ENCODE peak calls at places on chromosomes 5 and 9, in seven cellular contexts. P is GM12878, N is HepG2, U is K562, F is GM12891, W is H1, V is SK-N-SH. C is an unnamed sample.

GRCh38 chr9:137168907-137169763 is 716 bp downstream of the LRRC26 start:
- DNase-seq in P (no peak), U (peak), W (peak), F (peak), N (peak), V (peak), C (peak)

GRCh38 chr9:116574027-116574679 is 113.0 kb upstream of the TRIM32 start:
- DNase-seq in W (no peak), F (no peak), N (peak), U (no peak), V (peak), P (no peak), C (no peak)

GRCh38 chr5:9596833-9597232 is 33.3 kb downstream of the TAS2R1 start:
- DNase-seq in W (no peak), U (no peak), N (no peak), P (no peak), F (no peak), V (peak), C (no peak)

GRCh38 chr9:36847781-36848673 is 186.0 kb downstream of the PAX5 start:
- DNase-seq in W (no peak), P (no peak), U (no peak), F (no peak), V (no peak), N (no peak), C (no peak)

GRCh38 chr5:125005287-125005686 is 258.8 kb upstream of the ZNF608 start:
- DNase-seq in F (no peak), W (no peak), V (peak), N (no peak), U (no peak), P (no peak), C (no peak)

GRCh38 chr5:132681476-132681831 is 7.7 kb downstream of the IL4 start:
- DNase-seq in U (no peak), V (no peak), N (no peak), W (no peak), P (no peak), F (no peak), C (no peak)

GRCh38 chr5:164345173-164345572 is 839.8 kb downstream of the MAT2B start:
- DNase-seq in N (no peak), U (no peak), P (no peak), W (no peak), V (no peak), F (no peak), C (no peak)

GRCh38 chr5:135265497-135266300 is 133.3 kb downstream of the MACROH2A1 start:
- DNase-seq in P (no peak), U (no peak), V (no peak), F (no peak), W (no peak), N (no peak), C (no peak)

GRCh38 chr5:93596310-93596675 is 13.3 kb downstream of the NR2F1 start:
- DNase-seq in F (no peak), U (no peak), N (no peak), W (no peak), V (no peak), P (no peak), C (no peak)

GRCh38 chr5:143011621-143012020 is 241.4 kb downstream of the ARHGAP26 start:
- DNase-seq in W (no peak), V (no peak), U (no peak), P (no peak), N (peak), F (no peak), C (no peak)

GRCh38 chr5:8826491-8826890 is 719.4 kb downstream of the SEMA5A start:
- DNase-seq in V (no peak), U (no peak), N (no peak), W (no peak), F (no peak), P (no peak), C (no peak)

GRCh38 chr5:114249838-114250237 is 112.0 kb upstream of the KCNN2 start:
- DNase-seq in W (no peak), F (no peak), U (no peak), P (no peak), N (no peak), V (no peak), C (no peak)

GRCh38 chr9:7045361-7045760 is 287.6 kb downstream of the KDM4C start:
- DNase-seq in F (no peak), P (no peak), W (no peak), V (no peak), N (no peak), U (no peak), C (no peak)

GRCh38 chr5:147906326-147907095 is at the start of gene C5orf46:
- DNase-seq in F (no peak), N (peak), U (no peak), V (no peak), P (no peak), W (no peak), C (no peak)

GRCh38 chr5:61724102-61724501 is 392.0 kb downstream of the ZSWIM6 start:
- DNase-seq in N (no peak), W (no peak), U (no peak), P (no peak), V (no peak), F (no peak), C (no peak)

GRCh38 chr9:121613009-121613766 is 38.2 kb upstream of the DAB2IP start:
- DNase-seq in N (no peak), P (no peak), W (no peak), V (no peak), F (no peak), U (no peak), C (no peak)

GRCh38 chr5:148969291-148969690 is 93.6 kb downstream of the SH3TC2 start:
- DNase-seq in F (no peak), N (no peak), U (no peak), W (peak), V (no peak), P (no peak), C (no peak)

GRCh38 chr9:84139296-84140100 is 158.9 kb downstream of the RMI1 start:
- DNase-seq in V (no peak), P (peak), F (no peak), U (no peak), N (no peak), W (no peak), C (no peak)

GRCh38 chr9:72592501-72593403 is 71.3 kb downstream of the TMC1 start:
- DNase-seq in N (peak), P (peak), V (peak), U (peak), W (peak), F (no peak), C (no peak)

GRCh38 chr5:152406082-152406481 is 1.0 kb upstream of the NMUR2 start:
- DNase-seq in F (no peak), N (no peak), V (no peak), W (no peak), P (no peak), U (no peak), C (no peak)

GRCh38 chr5:13276143-13276542 is 668.3 kb downstream of the DNAH5 start:
- DNase-seq in F (no peak), W (no peak), P (no peak), N (no peak), V (no peak), U (no peak), C (no peak)

GRCh38 chr9:136225748-136226679 is 19.6 kb downstream of the QSOX2 start:
- DNase-seq in F (peak), W (peak), U (peak), N (peak), V (peak), P (peak), C (peak)

GRCh38 chr9:137550241-137550621 is at the start of gene PNPLA7:
- DNase-seq in P (no peak), N (peak), F (peak), V (peak), W (peak), U (peak), C (peak)

GRCh38 chr5:105146867-105147266 is 1584.3 kb upstream of the NUDT12 start:
- DNase-seq in V (no peak), N (no peak), W (no peak), P (no peak), F (no peak), U (no peak), C (no peak)

GRCh38 chr5:64210866-64211265 is 45.2 kb downstream of the RNF180 start:
- DNase-seq in W (no peak), P (no peak), U (no peak), N (no peak), F (no peak), V (no peak), C (no peak)

GRCh38 chr5:110973510-110973909 is 98.0 kb upstream of the TSLP start:
- DNase-seq in P (no peak), F (no peak), V (no peak), U (no peak), N (no peak), W (no peak), C (no peak)

DNA sequence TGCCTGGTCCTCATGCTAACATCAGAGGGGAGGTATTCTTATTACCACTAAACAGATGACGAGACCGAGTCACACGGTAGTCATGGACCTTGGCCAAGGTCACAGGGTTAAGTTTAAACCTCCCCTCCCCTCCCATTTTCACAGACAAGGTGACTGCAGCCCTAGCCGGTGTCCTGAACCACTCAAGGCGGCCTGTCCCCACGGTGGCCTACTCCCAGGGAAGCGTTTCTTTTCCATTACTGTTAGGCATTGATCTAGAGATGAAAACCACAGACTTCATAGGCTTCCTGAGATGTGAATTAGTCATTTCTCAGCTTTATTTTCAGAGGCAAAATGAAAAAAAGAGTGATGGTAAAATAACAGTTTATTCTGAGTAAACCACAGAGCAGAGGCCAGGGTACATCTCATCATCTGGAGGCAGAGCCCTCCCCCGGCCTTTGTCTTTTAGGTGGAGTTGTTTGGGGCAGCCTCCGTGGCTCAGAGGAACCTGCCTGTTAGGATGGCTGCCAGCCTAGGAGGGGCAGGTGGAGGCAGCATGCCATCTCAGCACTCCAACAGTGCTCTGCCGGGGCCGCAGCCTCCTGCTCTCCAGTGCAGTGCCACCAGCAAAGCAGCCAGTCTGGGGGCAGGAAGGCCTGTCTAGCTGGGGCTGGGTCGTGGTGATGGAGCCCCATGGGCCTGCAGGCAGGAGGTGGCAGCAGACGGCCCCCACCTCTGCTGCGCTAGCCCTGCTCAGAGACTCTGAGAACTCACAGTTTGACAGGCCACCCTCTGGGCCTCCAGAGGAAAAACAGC is 71.2 kb downstream of the RAPGEF1 start:
- DNase-seq in F (no peak), P (peak), U (peak), W (no peak), N (peak), V (peak), C (no peak)
- TF ChIP-seq TAF1 in F (no peak), P (no peak), U (no peak), W (no peak), N (no peak), V (no peak), C (no peak)

DNA sequence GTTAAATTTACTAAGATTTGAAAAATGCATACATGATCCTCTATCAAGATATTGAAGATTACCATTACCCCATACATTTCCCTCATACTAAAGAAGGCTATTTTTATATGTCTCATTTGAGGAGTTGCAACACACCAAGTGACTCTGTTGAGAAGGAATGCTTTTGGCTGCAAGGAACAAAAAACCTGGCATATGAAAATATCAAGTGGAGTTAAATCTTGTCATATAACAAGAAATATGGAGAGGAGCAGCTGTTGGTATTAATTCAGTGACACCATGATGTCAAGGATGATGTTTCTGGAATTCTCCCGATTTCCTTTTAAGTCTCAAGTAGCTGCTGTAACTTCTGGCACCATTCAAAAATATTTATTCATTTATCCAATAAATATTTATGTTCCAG is 193.8 kb downstream of the CSNK1G3 start:
- DNase-seq in W (no peak), U (no peak), P (no peak), F (no peak), V (no peak), N (no peak), C (no peak)
- TF ChIP-seq TAF1 in W (no peak), U (no peak), P (no peak), F (no peak), V (no peak), N (no peak), C (no peak)

DNA sequence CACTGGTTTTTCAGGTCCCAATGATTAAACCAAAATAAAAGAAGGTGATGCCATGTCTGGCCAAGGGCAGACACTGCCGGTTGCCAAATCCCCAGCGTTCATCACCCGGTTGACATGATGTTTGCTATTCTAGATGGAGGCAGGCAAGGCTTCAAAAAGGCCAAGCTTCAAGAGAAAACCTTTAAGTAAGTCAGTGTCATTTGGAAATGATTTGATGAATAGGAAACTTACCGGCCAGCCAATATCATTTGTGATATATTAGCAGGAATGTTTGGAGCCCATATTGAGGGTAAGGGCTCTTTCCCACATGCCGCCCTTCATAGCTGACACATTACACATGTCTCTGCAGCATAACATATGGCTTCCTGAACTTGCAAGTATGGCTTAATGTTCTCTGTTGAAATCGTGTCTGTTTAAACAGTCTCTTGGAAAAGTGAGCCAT is 89.5 kb upstream of the TTC23L start:
- DNase-seq in N (no peak), V (no peak), F (no peak), U (no peak), P (no peak), W (no peak), C (no peak)
- TF ChIP-seq TAF1 in N (no peak), V (no peak), F (no peak), U (no peak), P (no peak), W (no peak), C (no peak)

DNA sequence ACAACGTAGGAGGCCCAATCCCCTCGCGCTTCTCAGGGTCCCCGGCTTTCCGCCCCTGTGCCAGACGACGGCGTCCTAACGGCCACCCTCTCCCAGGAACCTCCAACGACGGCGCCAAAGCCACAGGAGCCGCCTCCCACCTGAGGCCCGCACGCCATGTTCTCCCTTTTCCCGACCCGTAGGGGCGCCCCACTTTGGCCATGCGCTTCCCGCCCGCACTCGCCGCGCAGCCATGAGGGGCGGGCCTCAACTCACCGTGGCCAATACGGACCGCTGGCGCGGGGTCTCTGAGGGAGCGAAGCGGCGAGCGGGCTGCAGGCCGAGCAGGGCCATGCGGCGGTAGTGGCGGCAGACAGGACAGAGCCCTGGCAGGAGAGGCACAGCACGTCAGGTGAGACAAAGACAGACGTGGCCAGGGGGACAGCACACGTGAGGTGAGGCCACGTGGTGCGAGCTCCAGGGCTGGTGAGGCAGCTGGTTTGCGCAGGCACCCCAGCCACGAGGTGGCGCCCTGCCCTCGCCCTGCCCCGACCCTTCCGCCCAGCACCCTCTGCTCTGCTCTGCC is 1005.5 kb upstream of the PTPRD start:
- DNase-seq in V (peak), U (no peak), P (no peak), W (peak), F (no peak), N (no peak), C (peak)
- TF ChIP-seq TAF1 in V (no peak), U (no peak), P (no peak), W (no peak), F (no peak), N (no peak), C (no peak)

GRCh38 chr9:20623748-20624124 is 1.4 kb upstream of the MLLT3 start:
- DNase-seq in N (no peak), F (no peak), V (no peak), P (no peak), W (no peak), U (no peak), C (no peak)
- TF ChIP-seq TAF1 in N (no peak), F (no peak), V (no peak), P (no peak), W (no peak), U (no peak), C (no peak)

DNA sequence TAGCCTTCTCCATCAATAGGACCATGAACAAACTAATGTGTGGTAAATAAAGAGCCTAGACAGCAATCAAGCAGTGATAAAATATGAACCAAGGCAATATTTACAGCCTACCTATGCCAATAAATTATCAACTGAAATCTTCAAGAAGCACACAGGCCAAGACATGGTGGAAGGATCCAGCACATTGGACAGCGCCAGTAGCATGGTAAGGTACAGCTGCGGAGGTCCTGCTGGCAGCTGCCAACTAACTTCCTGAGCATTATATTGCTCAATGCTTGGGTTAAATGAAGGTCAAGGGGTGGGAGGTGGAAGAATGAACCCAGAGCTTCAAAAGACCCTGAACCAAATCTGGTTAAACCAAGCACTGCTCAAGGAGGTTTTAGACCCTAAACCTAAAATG is 16.5 kb upstream of the SPDL1 start:
- DNase-seq in N (no peak), W (no peak), V (no peak), U (no peak), P (no peak), F (no peak), C (no peak)
- TF ChIP-seq TAF1 in N (no peak), W (no peak), V (no peak), U (no peak), P (no peak), F (no peak), C (no peak)

GRCh38 chr9:113454914-113455761 is 8.4 kb upstream of the RGS3 start:
- DNase-seq in P (no peak), N (peak), W (no peak), F (no peak), U (peak), V (no peak), C (no peak)
- TF ChIP-seq TAF1 in P (no peak), N (no peak), W (peak), F (no peak), U (no peak), V (peak), C (no peak)

DNA sequence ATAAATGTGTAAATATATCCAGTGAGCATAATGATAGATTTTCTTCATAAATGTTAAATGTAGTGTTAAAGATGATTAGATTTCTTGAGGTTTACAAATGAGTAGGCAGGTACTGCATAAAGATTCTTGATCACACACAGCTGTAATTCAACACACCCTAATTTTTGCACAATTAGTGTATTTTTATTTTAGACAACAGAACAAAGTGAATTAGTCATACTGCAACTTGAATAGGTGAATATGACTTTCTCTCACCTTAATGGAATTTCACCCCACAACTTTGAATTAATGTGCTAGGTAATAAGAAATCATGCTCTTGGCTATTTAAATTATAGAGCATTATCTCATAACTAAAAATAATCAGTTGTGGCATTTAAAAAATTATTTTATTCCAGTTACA is 795.7 kb upstream of the ACO1 start:
- DNase-seq in F (no peak), U (no peak), P (no peak), W (no peak), V (no peak), N (no peak), C (no peak)
- TF ChIP-seq TAF1 in F (no peak), U (no peak), P (no peak), W (no peak), V (no peak), N (no peak), C (no peak)

DNA sequence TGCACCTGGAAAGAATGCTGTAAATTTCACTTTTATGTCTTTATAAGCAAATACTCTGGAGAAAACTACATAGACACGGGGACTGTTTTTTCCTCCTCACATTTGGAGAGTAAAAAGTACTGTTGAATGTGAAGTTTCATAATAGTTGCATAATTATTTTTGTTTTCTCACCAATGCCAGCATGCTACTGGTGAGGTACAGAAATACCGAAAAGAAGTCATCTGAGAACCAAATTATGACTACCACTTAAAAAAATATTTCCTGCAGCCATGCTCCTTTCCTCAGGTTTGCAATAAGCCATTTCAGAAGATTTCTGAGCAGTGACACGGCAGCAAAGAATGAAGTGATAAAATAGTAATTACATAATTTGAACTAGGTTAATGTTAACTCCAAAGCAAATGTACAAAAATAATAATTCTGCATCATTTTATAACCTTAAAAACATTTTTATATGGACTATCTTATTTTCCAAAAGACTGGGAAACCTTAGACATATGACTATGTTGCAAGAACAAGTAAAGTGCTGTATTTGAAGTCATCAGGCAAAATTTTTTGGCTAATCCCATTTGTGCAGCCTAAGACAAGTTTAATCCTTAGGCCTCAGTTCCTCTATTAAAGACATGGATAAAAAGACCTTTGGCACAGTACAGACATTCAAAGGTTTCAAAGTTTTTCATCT is 144.7 kb downstream of the PCSK1 start:
- DNase-seq in V (no peak), P (no peak), U (no peak), F (no peak), N (no peak), W (no peak), C (no peak)
- TF ChIP-seq TAF1 in V (no peak), P (no peak), U (no peak), F (no peak), N (no peak), W (no peak), C (no peak)

GRCh38 chr9:69319324-69320040 is 5.5 kb upstream of the ENTREP1 start:
- DNase-seq in W (no peak), F (no peak), V (no peak), P (no peak), N (no peak), U (no peak), C (no peak)
- TF ChIP-seq TAF1 in W (no peak), F (no peak), V (no peak), P (no peak), N (no peak), U (no peak), C (no peak)

C was measured in GM12892.